ENCODE peak calls at places on chromosomes 16 and 17, in seven cellular contexts. B is sigmoid colon; I is CD8-positive, alpha-beta T cell; Z is heart right ventricle; D is upper lobe of right lung; C is small intestine; V is gastrocnemius medialis. F is an unnamed sample.

GRCh38 chr17:77738666-77739531 is 219.6 kb upstream of the TNRC6C start:
- DNase-seq in B (peak; percentile 68), I (no peak), Z (peak; percentile 43), D (peak; percentile 28), C (no peak), V (peak; percentile 55), F (peak; percentile 39)

GRCh38 chr16:3495166-3495565 is at the start of gene C16orf90:
- DNase-seq in B (peak; percentile 49), I (no peak), Z (no peak), D (peak; percentile 32), C (no peak), V (no peak), F (no peak)

GRCh38 chr17:6551909-6552768 is 4.2 kb downstream of the PITPNM3 start:
- DNase-seq in B (peak; percentile 85), I (no peak), Z (no peak), D (peak; percentile 88), C (peak; percentile 60), V (no peak), F (no peak)

GRCh38 chr17:69450857-69451410 is 36.4 kb downstream of the MAP2K6 start:
- DNase-seq in B (no peak), I (no peak), Z (no peak), D (no peak), C (no peak), V (no peak), F (no peak)

GRCh38 chr16:2077696-2078095 is 29.9 kb downstream of the TSC2 start:
- DNase-seq in B (no peak), I (no peak), Z (no peak), D (no peak), C (no peak), V (no peak), F (no peak)

GRCh38 chr17:21134559-21134958 is 7.8 kb downstream of the DHRS7B start:
- DNase-seq in B (no peak), I (no peak), Z (no peak), D (no peak), C (no peak), V (no peak), F (no peak)

GRCh38 chr17:48492401-48493298 is 38.2 kb downstream of the HOXB1 start:
- DNase-seq in B (peak; percentile 91), I (peak; percentile 67), Z (peak; percentile 75), D (peak; percentile 84), C (peak; percentile 39), V (peak; percentile 64), F (peak; percentile 0)

GRCh38 chr16:74463888-74464287 is 42.6 kb upstream of the CLEC18B start:
- DNase-seq in B (no peak), I (no peak), Z (no peak), D (no peak), C (no peak), V (no peak), F (no peak)

GRCh38 chr17:83088451-83089321 is 9.3 kb downstream of the METRNL start:
- DNase-seq in B (no peak), I (no peak), Z (no peak), D (no peak), C (no peak), V (no peak), F (no peak)

GRCh38 chr16:55634193-55634592 is 21.6 kb upstream of the SLC6A2 start:
- DNase-seq in B (no peak), I (no peak), Z (no peak), D (no peak), C (no peak), V (no peak), F (no peak)

GRCh38 chr17:16273499-16273898 is 56.5 kb downstream of the PIGL start:
- DNase-seq in B (no peak), I (no peak), Z (no peak), D (no peak), C (no peak), V (no peak), F (no peak)

GRCh38 chr16:24681793-24682192 is 47.7 kb upstream of the TNRC6A start:
- DNase-seq in B (no peak), I (no peak), Z (no peak), D (no peak), C (no peak), V (no peak), F (no peak)

DNA sequence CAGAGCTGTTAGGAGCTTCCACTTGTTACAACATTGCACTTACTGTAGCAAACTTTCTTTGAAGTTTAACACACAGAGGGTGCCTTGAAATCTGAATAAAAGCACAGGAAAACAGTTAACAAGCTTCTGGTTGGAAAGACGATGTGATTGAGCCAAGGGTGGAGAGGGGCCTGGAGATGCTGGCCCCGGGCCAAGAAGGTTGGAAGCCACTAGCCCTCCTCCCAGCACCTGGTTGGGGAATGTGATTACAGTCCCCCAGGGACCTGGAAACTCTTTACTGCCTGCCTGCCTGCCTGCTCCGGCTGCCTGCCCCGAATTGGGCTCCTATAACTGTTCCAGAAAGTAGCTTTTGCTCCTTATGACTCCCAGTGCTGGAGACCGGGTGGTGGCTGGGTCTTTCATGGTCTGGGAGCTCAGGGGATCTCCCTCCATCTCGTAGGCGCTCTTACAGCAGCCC is 48.0 kb upstream of the ZFHX3 start:
- DNase-seq in B (no peak), I (no peak), Z (no peak), D (no peak), C (no peak), V (no peak), F (no peak)
- H3K27ac ChIP-seq in B (no peak overlapping the region), I (no peak overlapping the region), Z (no peak overlapping the region), D (no peak overlapping the region), C (no peak overlapping the region), V (no peak overlapping the region), F (no peak overlapping the region)

GRCh38 chr17:49621946-49622529 is 46.4 kb downstream of the NXPH3 start:
- DNase-seq in B (no peak), I (no peak), Z (no peak), D (no peak), C (no peak), V (no peak), F (no peak)

GRCh38 chr17:49616546-49617205 is 41.0 kb downstream of the NXPH3 start:
- DNase-seq in B (peak; percentile 88), I (no peak), Z (peak; percentile 65), D (no peak), C (no peak), V (peak; percentile 75), F (peak; percentile 19)

GRCh38 chr17:49624896-49625295 is 49.2 kb downstream of the NXPH3 start:
- DNase-seq in B (no peak), I (no peak), Z (no peak), D (no peak), C (no peak), V (no peak), F (no peak)

GRCh38 chr17:49618112-49618611 is 42.5 kb downstream of the NXPH3 start:
- DNase-seq in B (no peak), I (no peak), Z (no peak), D (no peak), C (no peak), V (no peak), F (no peak)

DNA sequence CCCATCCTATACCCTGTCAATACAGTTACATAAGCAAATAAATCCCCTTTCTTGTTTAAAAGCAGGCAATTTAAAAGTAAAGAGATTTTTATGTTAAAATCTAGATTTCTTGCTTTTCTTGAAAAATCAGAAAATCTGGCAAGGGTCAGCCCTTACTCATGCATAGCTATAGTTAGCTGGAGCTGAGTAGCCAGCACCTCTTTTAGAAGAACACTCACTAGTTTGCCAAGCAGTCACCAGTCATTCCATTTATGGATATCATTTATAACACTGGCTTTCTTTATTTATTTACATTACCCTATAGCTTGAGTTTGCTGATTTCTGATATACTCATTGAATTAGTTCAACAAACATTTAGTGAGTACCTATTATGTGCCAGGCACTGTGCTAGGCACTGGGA is 45.7 kb downstream of the NXPH3 start:
- DNase-seq in B (no peak), I (no peak), Z (no peak), D (no peak), C (no peak), V (no peak), F (no peak)
- H3K27ac ChIP-seq in B (peak overlapping the region; percentile 93), I (no peak overlapping the region), Z (no peak overlapping the region), D (no peak overlapping the region), C (no peak overlapping the region), V (peak overlapping the region; percentile 59), F (no peak overlapping the region)

GRCh38 chr17:64617125-64617780 is 44.9 kb downstream of the SMURF2 start:
- DNase-seq in B (no peak), I (no peak), Z (no peak), D (no peak), C (no peak), V (no peak), F (no peak)
- H3K27ac ChIP-seq in B (no peak overlapping the region), I (no peak overlapping the region), Z (no peak overlapping the region), D (no peak overlapping the region), C (no peak overlapping the region), V (no peak overlapping the region), F (no peak overlapping the region)

GRCh38 chr16:741986-742629 is 1.3 kb upstream of the CIAO3 start:
- DNase-seq in B (no peak), I (no peak), Z (no peak), D (no peak), C (no peak), V (no peak), F (no peak)

GRCh38 chr16:740764-741505 is at the start of gene CIAO3:
- DNase-seq in B (peak; percentile 94), I (peak; percentile 90), Z (peak; percentile 91), D (peak; percentile 95), C (peak; percentile 89), V (peak; percentile 82), F (peak; percentile 79)

GRCh38 chr16:736936-737481 is 3.8 kb downstream of the CIAO3 start:
- DNase-seq in B (no peak), I (no peak), Z (no peak), D (no peak), C (no peak), V (no peak), F (no peak)

GRCh38 chr16:740459-740763 is 386 bp downstream of the CIAO3 start:
- DNase-seq in B (no peak), I (no peak), Z (no peak), D (no peak), C (no peak), V (no peak), F (no peak)

DNA sequence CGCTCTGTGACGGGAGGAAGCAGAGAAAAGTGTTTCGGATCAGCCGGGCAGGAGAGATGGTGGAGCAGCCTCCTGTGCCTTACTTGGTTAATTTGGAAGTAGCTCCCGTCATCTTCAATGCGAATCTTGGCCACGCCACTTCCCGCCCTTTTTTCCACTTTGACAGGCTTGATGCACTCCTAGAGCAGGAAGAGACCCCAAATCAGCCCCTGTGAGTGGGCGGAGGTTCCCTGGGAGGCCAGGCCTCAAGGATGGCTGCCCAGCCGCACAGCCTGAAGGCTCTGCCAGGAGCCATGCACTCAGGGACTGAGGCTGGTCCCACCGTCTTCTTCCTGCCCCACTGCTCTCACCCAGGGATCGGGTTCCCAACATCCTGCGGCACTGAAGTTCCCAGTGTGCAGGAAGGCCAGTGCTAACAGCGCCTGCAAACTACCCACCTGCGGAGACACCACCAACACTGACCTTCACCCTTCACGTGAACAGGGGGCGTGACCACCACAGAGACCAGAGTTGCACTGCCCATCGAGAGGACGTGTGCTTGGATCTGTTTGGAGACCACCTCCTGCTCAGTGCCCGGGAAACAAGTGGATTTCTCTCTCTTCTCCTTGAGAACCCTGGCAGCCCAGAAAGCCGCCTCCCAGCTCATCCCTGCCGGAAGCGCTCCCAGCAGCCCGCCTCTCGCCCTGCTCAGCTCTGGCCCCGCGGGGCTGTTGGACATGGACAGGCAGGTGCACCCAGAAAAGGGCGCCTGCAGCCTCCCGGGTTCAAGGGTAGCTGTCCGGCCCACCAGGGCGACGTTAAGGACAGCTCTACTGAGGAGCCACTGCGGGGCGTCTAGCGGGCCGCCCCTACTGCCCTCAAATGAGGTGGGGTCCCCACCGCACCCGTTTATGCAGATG is 988 bp downstream of the CIAO3 start:
- DNase-seq in B (no peak), I (no peak), Z (no peak), D (peak; percentile 60), C (no peak), V (no peak), F (no peak)
- H3K27ac ChIP-seq in B (no peak overlapping the region), I (peak overlapping the region; percentile 74), Z (no peak overlapping the region), D (peak overlapping the region; percentile 73), C (no peak overlapping the region), V (no peak overlapping the region), F (peak overlapping the region; percentile 67)